ENCODE peak calls at places on chromosomes 1 and 21, in four cellular contexts. Y, E, A and B are unnamed samples.
A peak's percentile ranks its signal among the peaks of the same experiment; 100 is the strongest.

GRCh38 chr1:228007054-228007800 is 429 bp downstream of the WNT3A start:
- DNase-seq in E (no peak), A (no peak), Y (no peak), B (no peak)

GRCh38 chr1:193700710-193701355 is 514.4 kb upstream of the B3GALT2 start:
- DNase-seq in E (no peak), Y (no peak), A (no peak), B (no peak)

GRCh38 chr1:44049839-44050238 is 18.6 kb upstream of the SLC6A9 start:
- DNase-seq in E (no peak), A (no peak), Y (no peak), B (peak; percentile 85)

GRCh38 chr1:90358448-90358847 is 358.7 kb downstream of the BARHL2 start:
- DNase-seq in Y (no peak), A (no peak), E (no peak), B (no peak)

GRCh38 chr1:172414331-172414730 is 6.2 kb upstream of the C1orf105 start:
- DNase-seq in E (no peak), A (no peak), Y (no peak), B (no peak)

GRCh38 chr1:27545876-27546275 is 55.9 kb upstream of the WASF2 start:
- DNase-seq in A (no peak), Y (no peak), E (no peak), B (no peak)

GRCh38 chr21:38151021-38151645 is 105.7 kb upstream of the KCNJ15 start:
- DNase-seq in A (no peak), Y (no peak), E (no peak), B (no peak)

GRCh38 chr1:19811206-19811851 is 3.8 kb downstream of the RNF186 start:
- DNase-seq in Y (no peak), E (peak; percentile 63), A (peak; percentile 44), B (no peak)